ENCODE peak calls at places on chromosome 18, in five cellular contexts. J is NCI-H2029 treated with DMSO at 0.1 percent for 48 hours, H is SK-MEL-5, F is left lung, X is Caki2. A is an unnamed sample.

GRCh38 chr18:62788891-62789290 is 73.5 kb downstream of the PHLPP1 start:
- DNase-seq in J (no peak), H (no peak), F (no peak), X (no peak), A (no peak)

GRCh38 chr18:54734059-54734458 is 94.2 kb upstream of the RAB27B start:
- DNase-seq in J (no peak), H (no peak), F (no peak), X (peak), A (no peak)

GRCh38 chr18:8617907-8618306 is 8.7 kb downstream of the RAB12 start:
- DNase-seq in J (no peak), H (no peak), F (no peak), X (no peak), A (no peak)

GRCh38 chr18:46346896-46347630 is 242.9 kb downstream of the HAUS1 start:
- DNase-seq in J (no peak), H (no peak), F (no peak), X (no peak), A (no peak)

GRCh38 chr18:45576906-45577305 is 38.4 kb upstream of the SLC14A2 start:
- DNase-seq in J (no peak), H (no peak), F (no peak), X (no peak), A (no peak)

GRCh38 chr18:9612215-9612830 is 2.0 kb downstream of the PPP4R1 start:
- DNase-seq in J (peak), H (peak), F (no peak), X (peak), A (peak)

GRCh38 chr18:55884498-55884897 is 296.5 kb upstream of the TCF4 start:
- DNase-seq in J (no peak), H (no peak), F (no peak), X (no peak), A (no peak)

GRCh38 chr18:42255908-42256765 is 301.1 kb downstream of the PIK3C3 start:
- DNase-seq in J (no peak), H (no peak), F (no peak), X (no peak), A (no peak)

GRCh38 chr18:44518091-44518490 is 162.6 kb upstream of the SETBP1 start:
- DNase-seq in J (no peak), H (no peak), F (no peak), X (no peak), A (no peak)

GRCh38 chr18:11487390-11487789 is 122.0 kb upstream of the SLC35G4 start:
- DNase-seq in J (no peak), H (no peak), F (no peak), X (no peak), A (no peak)

GRCh38 chr18:55189972-55190371 is 230.7 kb upstream of the CCDC68 start:
- DNase-seq in J (no peak), H (no peak), F (no peak), X (no peak), A (no peak)

GRCh38 chr18:46169464-46169941 is 65.3 kb downstream of the HAUS1 start:
- DNase-seq in J (no peak), H (peak), F (peak), X (peak), A (peak)

GRCh38 chr18:74242451-74243096 is 49.2 kb downstream of the CYB5A start:
- DNase-seq in J (no peak), H (no peak), F (no peak), X (no peak), A (no peak)

GRCh38 chr18:75638223-75638596 is 210.7 kb upstream of the SMIM21 start:
- DNase-seq in J (no peak), H (no peak), F (no peak), X (no peak), A (no peak)

GRCh38 chr18:7735606-7736175 is 168.6 kb downstream of the PTPRM start:
- DNase-seq in J (no peak), H (no peak), F (no peak), X (no peak), A (no peak)

GRCh38 chr18:31952223-31952622 is 9.3 kb upstream of the TRAPPC8 start:
- DNase-seq in J (no peak), H (no peak), F (no peak), X (no peak), A (no peak)

GRCh38 chr18:13916559-13916958 is 1.2 kb upstream of the MC2R start:
- DNase-seq in J (no peak), H (no peak), F (no peak), X (no peak), A (no peak)

A was measured in foreskin melanocyte.